ENCODE peak calls at places on chromosomes 1 and 21, in seven cellular contexts. S is AG08395; H is activated T-helper 1 cell treated with anti-CD3 and anti-CD28 coated beads, Interleukin-2, amount 50 U/mL, for 16 hours; O is brain microvascular endothelial cell; X is stimulated activated CD8-positive, alpha-beta memory T cell treated with anti-CD3 and anti-CD28 coated beads, Interleukin-4, amount 100 ng/mL, for 24 hours; Z is mucosa of descending colon; R is kidney tubule cell. L is an unnamed sample.
A peak's percentile ranks its signal among the peaks of the same experiment; 100 is the strongest.

GRCh38 chr1:116485976-116486375 is 84.8 kb downstream of the CD58 start:
- DNase-seq in R (no peak), H (no peak), X (no peak), Z (no peak), O (no peak), S (no peak), L (no peak)

GRCh38 chr1:160144921-160145320 is 6.5 kb upstream of the ATP1A4 start:
- DNase-seq in O (no peak), S (peak; percentile 62), H (no peak), R (peak; percentile 11), X (no peak), Z (no peak), L (no peak)

GRCh38 chr1:28437260-28437923 is 67.9 kb downstream of the PHACTR4 start:
- DNase-seq in Z (no peak), R (peak; percentile 93), H (no peak), X (no peak), S (no peak), O (peak; percentile 80), L (peak; percentile 53)

GRCh38 chr21:43921979-43922945 is 57.2 kb downstream of the AGPAT3 start:
- DNase-seq in Z (no peak), H (peak; percentile 10), O (peak; percentile 4), R (peak; percentile 66), X (peak; percentile 57), S (no peak), L (no peak)

GRCh38 chr1:2590233-2591141 is 3.9 kb downstream of the PRXL2B start:
- DNase-seq in O (no peak), X (no peak), S (no peak), R (no peak), H (no peak), Z (peak; percentile 61), L (no peak)

GRCh38 chr1:208731976-208732821 is 488.0 kb upstream of the PLXNA2 start:
- DNase-seq in Z (no peak), S (no peak), H (no peak), R (peak; percentile 53), O (no peak), X (no peak), L (no peak)

GRCh38 chr1:27099904-27100796 is 54.8 kb downstream of the SLC9A1 start:
- DNase-seq in S (peak; percentile 88), X (no peak), Z (peak; percentile 76), H (no peak), R (no peak), O (no peak), L (no peak)

GRCh38 chr21:36127250-36127904 is 7.5 kb upstream of the CBR3 start:
- DNase-seq in Z (no peak), O (no peak), X (no peak), R (no peak), S (no peak), H (no peak), L (no peak)

GRCh38 chr1:116334015-116334547 is 39.0 kb upstream of the ATP1A1 start:
- DNase-seq in S (no peak), X (no peak), Z (no peak), O (peak; percentile 29), H (no peak), R (peak; percentile 65), L (peak; percentile 50)

GRCh38 chr1:234656981-234657651 is 47.1 kb upstream of the IRF2BP2 start:
- DNase-seq in S (peak; percentile 93), H (no peak), O (peak; percentile 99), Z (no peak), R (peak; percentile 99), X (no peak), L (no peak)

GRCh38 chr1:50352428-50352827 is 70.8 kb downstream of the DMRTA2 start:
- DNase-seq in R (no peak), S (no peak), Z (no peak), H (no peak), X (no peak), O (peak; percentile 6), L (no peak)

GRCh38 chr1:218444173-218444572 is 99.0 kb downstream of the TGFB2 start:
- DNase-seq in H (no peak), Z (no peak), O (no peak), S (no peak), R (no peak), X (no peak), L (no peak)

GRCh38 chr21:46069719-46070279 is 28.1 kb upstream of the COL6A2 start:
- DNase-seq in S (no peak), H (no peak), O (no peak), X (no peak), Z (no peak), R (no peak), L (no peak)

GRCh38 chr1:52825868-52826267 is 16.7 kb upstream of the ZYG11A start:
- DNase-seq in S (no peak), R (no peak), X (no peak), O (no peak), H (no peak), Z (no peak), L (no peak)

GRCh38 chr1:245046310-245046709 is 108.5 kb upstream of the KIF26B start:
- DNase-seq in R (no peak), X (no peak), H (no peak), S (no peak), Z (no peak), O (no peak), L (peak; percentile 37)

GRCh38 chr1:47976267-47976666 is 20.9 kb downstream of the TRABD2B start:
- DNase-seq in O (no peak), H (no peak), Z (no peak), S (no peak), R (no peak), X (no peak), L (no peak)

GRCh38 chr1:226082959-226083302 is 20.4 kb downstream of the H3-3A start:
- DNase-seq in R (peak; percentile 54), O (peak; percentile 36), S (peak; percentile 58), Z (peak; percentile 75), H (no peak), X (no peak), L (peak; percentile 64)

GRCh38 chr1:37035014-37035686 is 835 bp upstream of the GRIK3 start:
- DNase-seq in R (no peak), O (no peak), X (no peak), H (no peak), S (no peak), Z (no peak), L (no peak)

GRCh38 chr1:1406101-1406820 is 832 bp downstream of the MRPL20 start:
- DNase-seq in X (no peak), O (no peak), R (no peak), Z (peak; percentile 56), S (no peak), H (no peak), L (no peak)

GRCh38 chr1:20409017-20409416 is 77.0 kb downstream of the CAMK2N1 start:
- DNase-seq in O (no peak), S (no peak), H (no peak), Z (no peak), X (no peak), R (no peak), L (no peak)

GRCh38 chr1:20790785-20791184 is 3.7 kb upstream of the HP1BP3 start:
- DNase-seq in Z (no peak), R (no peak), S (no peak), H (no peak), O (no peak), X (no peak), L (no peak)

GRCh38 chr1:211639500-211640361 is 35.7 kb downstream of the NEK2 start:
- DNase-seq in H (no peak), S (peak; percentile 83), O (peak; percentile 96), Z (no peak), R (peak; percentile 92), X (no peak), L (no peak)

GRCh38 chr1:224894915-224895314 is 34.6 kb upstream of the DNAH14 start:
- DNase-seq in X (no peak), R (peak; percentile 16), S (peak; percentile 35), Z (no peak), H (no peak), O (no peak), L (no peak)

GRCh38 chr1:99808391-99809115 is 41.6 kb upstream of the AGL start:
- DNase-seq in H (no peak), X (no peak), S (peak; percentile 91), Z (no peak), O (peak; percentile 88), R (peak; percentile 89), L (no peak)

GRCh38 chr1:18668750-18669404 is 38.2 kb downstream of the PAX7 start:
- DNase-seq in R (peak; percentile 57), X (no peak), O (no peak), S (no peak), Z (no peak), H (no peak), L (no peak)

GRCh38 chr1:157403203-157403602 is 149.1 kb downstream of the FCRL5 start:
- DNase-seq in Z (no peak), X (no peak), O (no peak), H (no peak), R (peak; percentile 55), S (no peak), L (no peak)

GRCh38 chr21:15732290-15732995 is 2.7 kb downstream of the USP25 start:
- DNase-seq in X (no peak), H (no peak), R (peak; percentile 80), O (no peak), Z (no peak), S (no peak), L (peak; percentile 18)

GRCh38 chr1:116679091-116679827 is 11.7 kb upstream of the IGSF3 start:
- DNase-seq in X (no peak), O (no peak), Z (no peak), R (no peak), S (no peak), H (no peak), L (no peak)

GRCh38 chr1:155319536-155319935 is 1.2 kb upstream of the RUSC1 start:
- DNase-seq in R (no peak), O (no peak), S (no peak), X (no peak), Z (no peak), H (no peak), L (no peak)

GRCh38 chr1:34406377-34406776 is 229.7 kb downstream of the C1orf94 start:
- DNase-seq in X (no peak), O (no peak), Z (no peak), R (peak; percentile 6), S (no peak), H (no peak), L (no peak)

GRCh38 chr1:998905-999796 is 746 bp downstream of the HES4 start:
- DNase-seq in H (no peak), S (no peak), Z (peak; percentile 65), X (no peak), O (no peak), R (peak; percentile 58), L (no peak)

GRCh38 chr1:188350104-188350503 is 1521.4 kb downstream of the PLA2G4A start:
- DNase-seq in H (no peak), O (no peak), Z (no peak), S (no peak), R (no peak), X (no peak), L (no peak)

GRCh38 chr1:78236711-78237110 is 190.9 kb downstream of the GIPC2 start:
- DNase-seq in X (no peak), Z (no peak), R (peak; percentile 82), H (no peak), O (no peak), S (peak; percentile 67), L (no peak)

GRCh38 chr1:11789126-11790067 is 16.4 kb downstream of the MTHFR start:
- DNase-seq in H (no peak), Z (no peak), O (no peak), X (no peak), R (no peak), S (no peak), L (no peak)

GRCh38 chr1:110370827-110371226 is 20.0 kb downstream of the SLC16A4 start:
- DNase-seq in H (no peak), R (peak; percentile 66), S (peak; percentile 72), X (no peak), Z (no peak), O (peak; percentile 69), L (no peak)

GRCh38 chr21:16192900-16193299 is 463.1 kb downstream of the USP25 start:
- DNase-seq in H (no peak), S (no peak), O (no peak), R (peak; percentile 73), Z (no peak), X (no peak), L (no peak)

GRCh38 chr21:44845418-44846200 is 27.7 kb upstream of the SUMO3 start:
- DNase-seq in X (peak; percentile 54), Z (peak; percentile 84), R (peak; percentile 57), S (peak; percentile 80), O (no peak), H (no peak), L (peak; percentile 51)

GRCh38 chr21:44548922-44549321 is 2.4 kb downstream of the KRTAP10-2 start:
- DNase-seq in X (no peak), S (no peak), Z (no peak), O (no peak), R (no peak), H (no peak), L (no peak)

L was measured in body of pancreas.